ENCODE peak calls at places on chromosomes 3 and 15, in six cellular contexts. O is RCC 7860; U is germinal center; A is WERI-Rb-1; Q is effector CD4-positive, alpha-beta T cell; X is esophagus squamous epithelium. W is an unnamed sample.
A peak's percentile ranks its signal among the peaks of the same experiment; 100 is the strongest.

GRCh38 chr15:98914626-98915025 is 93.0 kb downstream of the PGPEP1L start:
- DNase-seq in X (no peak), A (no peak), O (no peak), Q (no peak), U (no peak), W (no peak)

GRCh38 chr3:179196098-179196497 is 47.9 kb downstream of the PIK3CA start:
- DNase-seq in Q (no peak), O (no peak), U (peak; percentile 4), A (no peak), X (no peak), W (peak; percentile 43)

GRCh38 chr3:196969001-196969659 is 497 bp upstream of the PIGZ start:
- DNase-seq in X (no peak), Q (no peak), O (no peak), A (no peak), U (peak; percentile 65), W (peak; percentile 78)

GRCh38 chr15:63420333-63420741 is 38.7 kb upstream of the CA12 start:
- DNase-seq in U (no peak), A (no peak), O (no peak), X (no peak), Q (no peak), W (no peak)

GRCh38 chr3:167350245-167350862 is 29.7 kb downstream of the ZBBX start:
- DNase-seq in Q (no peak), U (no peak), O (peak; percentile 9), A (peak; percentile 9), X (no peak), W (no peak)

GRCh38 chr3:138578141-138578540 is 15.9 kb downstream of the CEP70 start:
- DNase-seq in A (no peak), X (no peak), Q (no peak), O (no peak), U (peak; percentile 39), W (peak; percentile 44)

GRCh38 chr15:72800819-72801481 is 17.4 kb upstream of the ADPGK start:
- DNase-seq in X (no peak), U (no peak), A (no peak), Q (no peak), O (no peak), W (no peak)

GRCh38 chr3:7282988-7283387 is 422.1 kb downstream of the GRM7 start:
- DNase-seq in A (no peak), O (no peak), X (no peak), U (no peak), Q (no peak), W (no peak)

GRCh38 chr15:61083081-61083780 is 145.9 kb downstream of the RORA start:
- DNase-seq in X (no peak), U (no peak), Q (no peak), O (no peak), A (no peak), W (no peak)

GRCh38 chr3:151434151-151434890 is 26.5 kb downstream of the IGSF10 start:
- DNase-seq in X (no peak), U (peak; percentile 19), O (peak; percentile 88), Q (no peak), A (no peak), W (no peak)

GRCh38 chr3:144995856-144996255 is 1024.2 kb downstream of the DIPK2A start:
- DNase-seq in Q (no peak), O (no peak), X (no peak), U (no peak), A (no peak), W (no peak)

GRCh38 chr15:61282661-61283060 is 53.6 kb upstream of the RORA start:
- DNase-seq in Q (no peak), A (no peak), X (no peak), U (no peak), O (no peak), W (no peak)

GRCh38 chr3:46935168-46935858 is 41.2 kb downstream of the CCDC12 start:
- DNase-seq in A (peak; percentile 24), X (no peak), O (peak; percentile 95), U (no peak), Q (no peak), W (no peak)

GRCh38 chr3:8668216-8668615 is 23.6 kb upstream of the SSUH2 start:
- DNase-seq in O (no peak), U (no peak), X (no peak), A (no peak), Q (no peak), W (no peak)

GRCh38 chr3:178246004-178246403 is 290.2 kb upstream of the KCNMB2 start:
- DNase-seq in X (no peak), O (no peak), A (peak; percentile 6), U (no peak), Q (no peak), W (no peak)

GRCh38 chr3:6492306-6492705 is 368.6 kb upstream of the GRM7 start:
- DNase-seq in A (no peak), X (no peak), U (no peak), O (no peak), Q (no peak), W (no peak)

GRCh38 chr3:13655074-13655913 is 106.4 kb downstream of the FBLN2 start:
- DNase-seq in O (no peak), U (peak; percentile 49), A (peak; percentile 62), X (no peak), Q (no peak), W (no peak)

GRCh38 chr3:141367038-141367730 is 1.1 kb upstream of the ZBTB38 start:
- DNase-seq in O (peak; percentile 100), X (no peak), U (no peak), A (no peak), Q (no peak), W (no peak)

GRCh38 chr3:112136046-112136445 is 3.0 kb upstream of the GCSAM start:
- DNase-seq in X (no peak), U (no peak), A (no peak), Q (no peak), O (no peak), W (no peak)

GRCh38 chr3:46711305-46711704 is 6.4 kb downstream of the PRSS50 start:
- DNase-seq in O (no peak), A (no peak), U (no peak), Q (no peak), X (no peak), W (no peak)

GRCh38 chr15:73704869-73705645 is 20.9 kb downstream of the CD276 start:
- DNase-seq in X (peak; percentile 2), A (peak; percentile 81), Q (peak; percentile 45), U (peak; percentile 63), O (peak; percentile 30), W (peak; percentile 67)

GRCh38 chr3:10602769-10603768 is 97.7 kb upstream of the ATP2B2 start:
- DNase-seq in Q (peak; percentile 33), X (no peak), U (no peak), O (no peak), A (no peak), W (no peak)

GRCh38 chr3:36774072-36774471 is 9.7 kb upstream of the DCLK3 start:
- DNase-seq in U (no peak), A (no peak), X (no peak), O (no peak), Q (no peak), W (no peak)

GRCh38 chr15:99401971-99402732 is 150.9 kb downstream of the LRRC28 start:
- DNase-seq in O (no peak), A (no peak), U (no peak), X (no peak), Q (no peak), W (no peak)

GRCh38 chr15:65655026-65655425 is 33.3 kb downstream of the SLC24A1 start:
- DNase-seq in U (no peak), Q (no peak), O (peak; percentile 17), X (no peak), A (no peak), W (no peak)

GRCh38 chr3:156465222-156465621 is 89.7 kb downstream of the SSR3 start:
- DNase-seq in U (no peak), O (no peak), Q (no peak), X (no peak), A (no peak), W (no peak)

GRCh38 chr15:92391640-92392039 is 2.0 kb upstream of the ST8SIA2 start:
- DNase-seq in A (peak; percentile 71), U (no peak), O (no peak), Q (no peak), X (no peak), W (no peak)

GRCh38 chr3:12440927-12441326 is 43.4 kb upstream of the TSEN2 start:
- DNase-seq in A (no peak), U (no peak), X (no peak), Q (no peak), O (no peak), W (no peak)

GRCh38 chr3:181052256-181052655 is 62.7 kb upstream of the DNAJC19 start:
- DNase-seq in Q (no peak), O (no peak), U (no peak), A (no peak), X (no peak), W (no peak)